ENCODE peak calls at places on chromosomes 5 and 9, in four cellular contexts. Y is fibroblast of lung, F is Peyer's patch, A is fibroblast of villous mesenchyme. Q is an unnamed sample.

GRCh38 chr9:129996161-129996849 is 46.7 kb downstream of the FNBP1 start:
- DNase-seq in Y (peak), F (no peak), A (peak), Q (no peak)

GRCh38 chr5:67106626-67107342 is 89.8 kb downstream of the CD180 start:
- DNase-seq in Y (no peak), F (no peak), A (no peak), Q (no peak)

GRCh38 chr5:88524941-88525340 is 256.3 kb upstream of the TMEM161B start:
- DNase-seq in Y (no peak), F (no peak), A (no peak), Q (no peak)

GRCh38 chr5:74575741-74576538 is 64.6 kb downstream of the ENC1 start:
- DNase-seq in Y (peak), F (no peak), A (peak), Q (no peak)

GRCh38 chr5:62937661-62938558 is 359.3 kb downstream of the LRRC70 start:
- DNase-seq in Y (peak), F (no peak), A (peak), Q (no peak)

GRCh38 chr5:172235827-172236749 is 42.1 kb downstream of the EFCAB9 start:
- DNase-seq in Y (no peak), F (peak), A (no peak), Q (no peak)

GRCh38 chr5:87151547-87151946 is 116.1 kb upstream of the RASA1 start:
- DNase-seq in Y (peak), F (no peak), A (peak), Q (no peak)

GRCh38 chr5:108432024-108432423 is 50.1 kb upstream of the FBXL17 start:
- DNase-seq in Y (no peak), F (no peak), A (peak), Q (no peak)

GRCh38 chr9:32411753-32412152 is 27.3 kb downstream of the ACO1 start:
- DNase-seq in Y (no peak), F (no peak), A (no peak), Q (no peak)

GRCh38 chr5:178389796-178390195 is 157.2 kb upstream of the PHYKPL start:
- DNase-seq in Y (no peak), F (peak), A (no peak), Q (no peak)

GRCh38 chr5:106376522-106376921 is 1294.2 kb downstream of the EFNA5 start:
- DNase-seq in Y (peak), F (no peak), A (peak), Q (no peak)

GRCh38 chr5:169691473-169691872 is 54.4 kb downstream of the DOCK2 start:
- DNase-seq in Y (no peak), F (no peak), A (peak), Q (no peak)

GRCh38 chr5:34682926-34683623 is 26.9 kb downstream of the RAI14 start:
- DNase-seq in Y (no peak), F (peak), A (peak), Q (no peak)

GRCh38 chr5:177988989-177989625 is 6.9 kb downstream of the PROP1 start:
- DNase-seq in Y (no peak), F (no peak), A (no peak), Q (no peak)

GRCh38 chr9:5437254-5438216 is at the start of gene PLGRKT:
- DNase-seq in Y (peak), F (peak), A (peak), Q (peak)

GRCh38 chr5:17763301-17763700 is 129.0 kb downstream of the TAF11L14 start:
- DNase-seq in Y (no peak), F (no peak), A (no peak), Q (no peak)

GRCh38 chr5:12480487-12480886 is 576.2 kb upstream of the CTNND2 start:
- DNase-seq in Y (no peak), F (no peak), A (no peak), Q (no peak)

GRCh38 chr9:96413312-96414221 is 4.6 kb downstream of the ZNF367 start:
- DNase-seq in Y (peak), F (peak), A (no peak), Q (no peak)

GRCh38 chr5:32057157-32058096 is 116.7 kb downstream of the GOLPH3 start:
- DNase-seq in Y (peak), F (no peak), A (peak), Q (no peak)

GRCh38 chr9:120109242-120109641 is 470.7 kb downstream of the CDK5RAP2 start:
- DNase-seq in Y (no peak), F (no peak), A (no peak), Q (no peak)

GRCh38 chr5:59040007-59040803 is 457.3 kb downstream of the RAB3C start:
- DNase-seq in Y (peak), F (no peak), A (peak), Q (no peak)

GRCh38 chr5:59037453-59038168 is 454.7 kb downstream of the RAB3C start:
- DNase-seq in Y (peak), F (no peak), A (no peak), Q (no peak)

GRCh38 chr5:59038169-59039002 is 455.5 kb downstream of the RAB3C start:
- DNase-seq in Y (peak), F (peak), A (peak), Q (no peak)

GRCh38 chr5:59039296-59040006 is 456.6 kb downstream of the RAB3C start:
- DNase-seq in Y (peak), F (peak), A (peak), Q (peak)

GRCh38 chr5:59039003-59039295 is 456.1 kb downstream of the RAB3C start:
- DNase-seq in Y (no peak), F (no peak), A (no peak), Q (no peak)
- TF ChIP-seq CTCF in Y (no peak), F (no peak), A (no peak), Q (no peak)

GRCh38 chr5:93964421-93964820 is 223.0 kb upstream of the POU5F2 start:
- DNase-seq in Y (no peak), F (no peak), A (no peak), Q (no peak)

DNA sequence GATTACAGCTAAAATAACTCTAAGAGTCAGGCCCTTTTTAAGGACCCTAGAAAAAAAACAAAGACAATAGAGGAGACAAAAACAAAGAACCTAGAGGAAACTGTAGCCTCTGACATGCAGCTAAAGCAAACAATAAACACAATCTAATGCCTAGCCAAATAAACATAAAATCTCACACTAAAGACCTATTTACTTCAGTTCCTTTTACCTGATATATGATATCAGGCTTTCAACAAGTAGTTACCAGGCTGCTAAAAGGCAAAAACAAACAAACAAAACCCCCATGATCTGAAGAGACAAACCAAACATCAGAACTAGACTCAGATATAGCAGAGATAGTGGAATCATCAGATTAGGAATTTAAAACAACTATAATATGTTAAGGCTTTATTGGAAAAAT is 226.5 kb upstream of the POU5F2 start:
- DNase-seq in Y (no peak), F (no peak), A (no peak), Q (no peak)
- TF ChIP-seq CTCF in Y (no peak), F (no peak), A (no peak), Q (no peak)

GRCh38 chr9:105901514-105902109 is 207.3 kb downstream of the TMEM38B start:
- DNase-seq in Y (peak), F (no peak), A (peak), Q (no peak)
- TF ChIP-seq CTCF in Y (peak), F (peak), A (peak), Q (no peak)

GRCh38 chr9:91775708-91776028 is 174.4 kb downstream of the ROR2 start:
- DNase-seq in Y (no peak), F (no peak), A (no peak), Q (no peak)
- TF ChIP-seq CTCF in Y (no peak), F (no peak), A (no peak), Q (no peak)

GRCh38 chr9:106174331-106174730 is 480.0 kb downstream of the TMEM38B start:
- DNase-seq in Y (no peak), F (no peak), A (no peak), Q (no peak)
- TF ChIP-seq CTCF in Y (no peak), F (no peak), A (no peak), Q (no peak)

Q was measured in activated B cell treated with CpG ODN at 0.5 μM for 24 hours.